ENCODE peak calls at places on chromosome X, in five cellular contexts. W is SK-N-SH, U is GM12878, Q is K562, G is H1. S is an unnamed sample.

GRCh38 chrX:45714864-45715263 is 514.2 kb upstream of the DIPK2B start:
- DNase-seq in U (peak), Q (no peak), W (no peak), G (no peak), S (peak)

GRCh38 chrX:100673397-100673953 is 29.5 kb downstream of the SRPX2 start:
- DNase-seq in Q (no peak), W (no peak), U (no peak), G (no peak), S (no peak)

GRCh38 chrX:155949098-155949497 is 48.4 kb upstream of the IL9R start:
- DNase-seq in G (no peak), U (no peak), Q (no peak), W (no peak), S (no peak)

GRCh38 chrX:9130031-9130430 is 96.1 kb upstream of the FAM9B start:
- DNase-seq in W (no peak), Q (no peak), G (no peak), U (no peak), S (no peak)

GRCh38 chrX:56994375-56995270 is 718 bp downstream of the SPIN3 start:
- DNase-seq in Q (peak), G (no peak), W (peak), U (no peak), S (no peak)

GRCh38 chrX:1836683-1837082 is 221.8 kb downstream of the ASMT start:
- DNase-seq in G (no peak), Q (no peak), W (no peak), U (no peak), S (no peak)

GRCh38 chrX:42273387-42273786 is 350.0 kb upstream of the CASK start:
- DNase-seq in G (no peak), Q (no peak), U (no peak), W (no peak), S (no peak)

GRCh38 chrX:41275661-41276609 is 58.0 kb upstream of the DDX3X start:
- DNase-seq in Q (peak), W (peak), G (peak), U (no peak), S (no peak)

GRCh38 chrX:10239611-10240064 is 82.9 kb downstream of the CLCN4 start:
- DNase-seq in U (no peak), G (no peak), W (no peak), Q (no peak), S (no peak)

GRCh38 chrX:25079020-25079419 is 63.3 kb upstream of the ARX start:
- DNase-seq in W (no peak), U (no peak), Q (no peak), G (no peak), S (no peak)

GRCh38 chrX:29136904-29137303 is 549.7 kb downstream of the IL1RAPL1 start:
- DNase-seq in U (no peak), G (no peak), W (no peak), Q (no peak), S (no peak)

GRCh38 chrX:9614016-9614415 is 149.2 kb downstream of the TBL1X start:
- DNase-seq in G (no peak), Q (no peak), W (no peak), U (no peak), S (no peak)

GRCh38 chrX:119778829-119779228 is 12.6 kb downstream of the RPL39 start:
- DNase-seq in W (no peak), G (no peak), U (no peak), Q (no peak), S (no peak)

GRCh38 chrX:118353081-118353850 is 7.4 kb downstream of the WDR44 start:
- DNase-seq in G (no peak), W (no peak), Q (no peak), U (no peak), S (no peak)

DNA sequence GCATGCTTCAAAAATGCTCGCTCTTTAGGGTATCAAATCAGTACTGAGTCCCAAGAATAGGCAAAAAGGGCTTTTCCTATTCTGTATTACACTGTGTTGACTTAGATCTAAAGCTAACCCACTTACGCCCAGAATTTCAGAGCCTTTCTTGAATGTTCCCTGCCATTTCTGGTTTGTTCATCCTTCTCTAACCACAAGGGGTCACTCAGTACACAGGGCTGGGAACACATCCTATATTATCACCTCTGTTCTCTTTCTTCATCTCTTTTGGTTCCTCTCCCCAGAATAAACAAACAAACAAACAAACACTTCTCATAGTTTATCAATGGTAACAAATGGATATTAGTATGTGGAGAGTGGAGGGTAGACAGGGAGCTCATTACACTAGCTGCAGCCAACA is 25.5 kb upstream of the MORC4 start:
- DNase-seq in U (no peak), G (no peak), Q (peak), W (peak), S (peak)
- TF ChIP-seq JUND in U (no peak), G (no peak), Q (no peak), W (no peak), S (no peak)

GRCh38 chrX:70338290-70338689 is 48.4 kb downstream of the KIF4A start:
- DNase-seq in G (no peak), W (no peak), Q (no peak), U (no peak), S (no peak)
- TF ChIP-seq JUND in G (no peak), W (no peak), Q (no peak), U (no peak), S (no peak)

GRCh38 chrX:115589419-115589818 is 28.4 kb downstream of the PLS3 start:
- DNase-seq in Q (no peak), W (no peak), G (no peak), U (no peak), S (no peak)
- TF ChIP-seq JUND in Q (no peak), W (no peak), G (no peak), U (no peak), S (no peak)

GRCh38 chrX:143669395-143669794 is 33.5 kb upstream of the SLITRK4 start:
- DNase-seq in W (no peak), U (no peak), G (no peak), Q (no peak), S (no peak)
- TF ChIP-seq JUND in W (no peak), U (no peak), G (no peak), Q (no peak), S (no peak)

DNA sequence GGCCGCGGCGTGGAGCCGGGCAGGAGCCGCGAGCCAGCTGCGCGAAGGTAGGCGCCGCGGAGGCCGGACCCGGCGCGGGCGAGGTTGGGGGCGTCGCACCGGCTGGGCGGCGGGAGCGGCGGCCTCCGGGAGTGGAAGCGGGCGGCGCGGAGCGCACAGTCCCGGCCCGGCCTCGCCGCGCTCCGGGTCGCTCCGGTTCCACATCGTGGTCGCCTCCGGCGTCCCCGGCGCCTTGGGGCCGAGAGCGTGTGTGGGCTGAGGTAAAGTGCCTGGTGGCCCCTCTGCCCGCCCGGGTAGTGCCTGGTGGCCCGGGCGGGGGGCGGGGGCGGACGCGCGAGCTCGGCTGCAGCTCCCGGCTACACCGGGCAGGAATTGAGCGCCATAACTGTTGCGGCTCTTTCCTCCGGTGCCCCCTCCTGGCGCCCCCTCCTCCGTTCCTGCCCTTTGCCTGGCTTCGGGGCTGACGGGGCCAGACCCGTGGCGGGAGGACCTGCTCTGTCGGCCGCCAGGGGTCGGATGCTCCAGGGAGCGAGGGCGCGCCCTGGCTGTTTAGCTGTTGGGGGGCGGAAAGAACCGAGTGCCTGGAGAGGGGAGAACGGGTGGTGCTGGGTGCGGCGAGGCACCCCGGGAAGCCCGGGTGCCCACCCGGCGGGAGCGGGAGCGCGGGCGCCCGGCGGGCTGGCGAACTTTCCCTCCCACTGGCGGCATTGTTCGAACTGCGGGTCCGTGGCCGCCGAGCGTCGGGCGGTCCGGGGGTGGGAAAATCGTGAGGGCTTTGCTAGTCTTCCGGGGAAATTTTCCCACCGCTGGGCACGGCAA is 661 bp downstream of the JADE3 start:
- DNase-seq in G (peak), U (no peak), Q (peak), W (peak), S (no peak)
- TF ChIP-seq JUND in G (no peak), U (no peak), Q (no peak), W (no peak), S (no peak)

S was measured in HCT116.